ENCODE peak calls at places on chromosomes 3 and 15, in four cellular contexts. One of them, this sample, is unnamed.

GRCh38 chr3:182786564-182787196 is 6.6 kb upstream of the ATP11B start:
- DNase-seq in HepG2: no peak
- DNase-seq in GM12878: no peak
- DNase-seq in K562: no peak
- DNase-seq in this sample: no peak

GRCh38 chr3:170542704-170543103 is 43.2 kb downstream of the SLC7A14 start:
- DNase-seq in GM12878: no peak
- DNase-seq in K562: no peak
- DNase-seq in HepG2: no peak
- DNase-seq in this sample: no peak

GRCh38 chr3:86890997-86891396 is 100.0 kb downstream of the VGLL3 start:
- DNase-seq in K562: no peak
- DNase-seq in HepG2: no peak
- DNase-seq in GM12878: no peak
- DNase-seq in this sample: no peak

GRCh38 chr3:188854395-188855149 is 317.2 kb upstream of the TPRG1 start:
- DNase-seq in K562: no peak
- DNase-seq in HepG2: no peak
- DNase-seq in GM12878: no peak
- DNase-seq in this sample: no peak

GRCh38 chr3:170295586-170295985 is 61.9 kb upstream of the SKIL start:
- DNase-seq in GM12878: no peak
- DNase-seq in HepG2: no peak
- DNase-seq in K562: no peak
- DNase-seq in this sample: no peak

GRCh38 chr15:64249842-64250575 is 87.2 kb upstream of the PPIB start:
- DNase-seq in GM12878: no peak
- DNase-seq in K562: no peak
- DNase-seq in HepG2: no peak
- DNase-seq in this sample: no peak

GRCh38 chr15:77021803-77022381 is 27.0 kb downstream of the PSTPIP1 start:
- DNase-seq in HepG2: no peak
- DNase-seq in GM12878: no peak
- DNase-seq in K562: no peak
- DNase-seq in this sample: no peak

GRCh38 chr3:78969483-78969882 is 798.3 kb downstream of the ROBO1 start:
- DNase-seq in GM12878: no peak
- DNase-seq in HepG2: no peak
- DNase-seq in K562: no peak
- DNase-seq in this sample: no peak

GRCh38 chr15:77827860-77828259 is 195.1 kb upstream of the LINGO1 start:
- DNase-seq in GM12878: no peak
- DNase-seq in K562: no peak
- DNase-seq in HepG2: no peak
- DNase-seq in this sample: no peak

GRCh38 chr3:37129871-37130270 is 44.5 kb downstream of the LRRFIP2 start:
- DNase-seq in HepG2: no peak
- DNase-seq in K562: no peak
- DNase-seq in GM12878: no peak
- DNase-seq in this sample: no peak
- TF ChIP-seq FOXK2 in HepG2: no peak
- TF ChIP-seq FOXK2 in K562: no peak
- TF ChIP-seq FOXK2 in GM12878: no peak
- TF ChIP-seq FOXK2 in this sample: no peak

DNA sequence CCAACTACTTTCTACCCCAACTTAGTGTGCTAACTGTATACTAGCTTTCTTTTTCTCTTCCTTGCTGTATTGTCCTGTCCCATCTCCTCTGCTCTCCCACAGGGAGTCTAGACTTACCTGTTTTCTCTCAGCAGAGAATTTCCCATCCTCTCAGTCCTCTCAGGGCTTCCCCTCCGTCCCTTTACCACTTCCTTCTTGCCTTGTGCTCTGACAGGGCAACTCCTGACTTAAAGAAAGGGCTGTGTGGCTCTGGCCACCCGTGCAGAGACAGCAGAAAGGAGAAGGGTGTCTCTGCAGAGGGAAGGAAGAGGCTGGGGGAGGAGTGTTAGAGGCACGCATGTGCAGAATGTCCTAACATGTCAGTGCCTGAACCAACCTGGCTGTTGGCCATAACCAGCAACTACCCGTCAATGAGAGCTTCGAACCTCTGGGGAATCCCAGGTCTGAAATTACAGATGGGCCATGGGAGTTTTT is at the start of gene GCSAM:
- DNase-seq in K562: no peak
- DNase-seq in GM12878: peak
- DNase-seq in HepG2: no peak
- DNase-seq in this sample: no peak
- TF ChIP-seq FOXK2 in K562: no peak
- TF ChIP-seq FOXK2 in GM12878: no peak
- TF ChIP-seq FOXK2 in HepG2: no peak
- TF ChIP-seq FOXK2 in this sample: no peak

GRCh38 chr3:102205647-102206046 is 229.2 kb upstream of the ZPLD1 start:
- DNase-seq in GM12878: no peak
- DNase-seq in HepG2: no peak
- DNase-seq in K562: no peak
- DNase-seq in this sample: no peak

GRCh38 chr3:102207173-102207572 is 227.6 kb upstream of the ZPLD1 start:
- DNase-seq in GM12878: no peak
- DNase-seq in HepG2: no peak
- DNase-seq in K562: no peak
- DNase-seq in this sample: no peak

DNA sequence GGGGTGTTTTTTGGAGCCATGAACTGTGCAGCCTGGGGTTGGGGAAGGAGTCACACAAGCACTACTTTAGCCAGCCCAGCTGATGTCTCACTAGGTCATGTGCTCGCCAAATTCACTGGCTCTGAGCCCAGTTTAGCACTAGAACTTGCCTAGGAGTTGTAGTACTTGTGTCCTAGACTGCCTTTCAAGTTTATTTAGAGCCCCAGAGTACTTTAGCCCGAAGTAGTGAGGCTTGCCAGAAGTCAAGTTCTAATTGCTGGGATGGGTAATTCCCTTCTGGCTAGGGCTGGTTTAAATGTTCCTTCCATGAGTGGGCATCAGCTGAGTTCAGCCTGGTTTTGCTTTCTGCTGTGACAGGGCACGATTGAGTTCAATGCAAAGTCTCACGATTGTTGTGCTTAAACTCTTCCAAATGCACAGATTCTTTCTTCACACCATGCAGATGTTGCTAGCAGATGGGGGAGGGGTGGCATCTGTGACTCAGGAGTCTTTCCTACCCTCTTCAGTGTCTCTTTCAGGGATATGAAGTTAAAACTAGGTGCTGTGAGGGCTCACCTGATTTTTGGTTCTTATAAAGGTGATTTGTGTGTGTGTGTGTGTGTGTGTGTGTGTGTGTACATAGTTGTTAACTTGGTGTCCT is 228.2 kb upstream of the ZPLD1 start:
- DNase-seq in HepG2: no peak
- DNase-seq in GM12878: no peak
- DNase-seq in K562: no peak
- DNase-seq in this sample: no peak
- TF ChIP-seq FOXK2 in HepG2: no peak
- TF ChIP-seq FOXK2 in GM12878: no peak
- TF ChIP-seq FOXK2 in K562: no peak
- TF ChIP-seq FOXK2 in this sample: no peak

GRCh38 chr3:115074502-115074901 is 72.6 kb downstream of the ZBTB20 start:
- DNase-seq in HepG2: no peak
- DNase-seq in GM12878: no peak
- DNase-seq in K562: no peak
- DNase-seq in this sample: no peak

GRCh38 chr3:115072265-115073008 is 74.7 kb downstream of the ZBTB20 start:
- DNase-seq in K562: no peak
- DNase-seq in HepG2: no peak
- DNase-seq in GM12878: no peak
- DNase-seq in this sample: no peak

GRCh38 chr3:115068799-115069198 is 78.3 kb downstream of the ZBTB20 start:
- DNase-seq in K562: no peak
- DNase-seq in HepG2: no peak
- DNase-seq in GM12878: no peak
- DNase-seq in this sample: no peak

GRCh38 chr3:115071122-115071521 is 76.0 kb downstream of the ZBTB20 start:
- DNase-seq in HepG2: no peak
- DNase-seq in GM12878: no peak
- DNase-seq in K562: no peak
- DNase-seq in this sample: no peak

DNA sequence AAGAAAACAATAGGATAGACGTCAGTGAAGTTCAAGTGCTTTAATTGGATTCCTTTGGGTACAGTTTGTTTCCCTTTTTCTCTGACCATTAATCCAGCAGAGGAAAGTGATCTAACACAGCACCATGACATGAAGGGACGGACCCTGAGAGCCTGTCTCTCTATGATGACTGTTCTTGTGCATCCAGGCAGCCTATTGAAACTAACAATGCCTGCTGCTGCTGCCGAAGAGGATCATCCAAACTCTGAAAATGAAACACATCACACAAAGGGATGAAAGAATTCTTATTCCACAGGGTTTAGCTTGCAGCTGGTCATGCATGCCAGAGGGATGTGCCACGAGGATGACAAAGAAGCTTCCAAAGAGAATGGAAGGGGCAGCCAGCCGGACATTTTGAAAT is 75.5 kb downstream of the ZBTB20 start:
- DNase-seq in GM12878: no peak
- DNase-seq in HepG2: no peak
- DNase-seq in K562: no peak
- DNase-seq in this sample: no peak
- TF ChIP-seq FOXK2 in GM12878: no peak
- TF ChIP-seq FOXK2 in HepG2: no peak
- TF ChIP-seq FOXK2 in K562: no peak
- TF ChIP-seq FOXK2 in this sample: no peak

This sample was measured in HEK293T.